ENCODE peak calls at places on chromosomes 12 and 14, in eight cellular contexts. J is cardiac fibroblast, X is IMR-90, T is heart right ventricle, N is omental fat pad, P is ovary, F is fibroblast of the aortic adventitia, S is nephron progenitor cell. V is an unnamed sample.

GRCh38 chr14:44369401-44370123 is 137.5 kb downstream of the FSCB start:
- DNase-seq in J (no peak), X (no peak), T (no peak), N (no peak), P (no peak), F (peak; percentile 9), S (no peak), V (no peak)

GRCh38 chr14:74190910-74191575 is 48.2 kb upstream of the VSX2 start:
- DNase-seq in J (no peak), X (peak; percentile 2), T (no peak), N (no peak), P (no peak), F (no peak), S (no peak), V (peak; percentile 4)

GRCh38 chr12:66587912-66588311 is 91.0 kb downstream of the GRIP1 start:
- DNase-seq in J (no peak), X (peak; percentile 7), T (no peak), N (no peak), P (no peak), F (no peak), S (no peak), V (peak; percentile 19)

GRCh38 chr14:61561657-61562276 is 133.5 kb upstream of the HIF1A start:
- DNase-seq in J (peak; percentile 99), X (peak; percentile 99), T (peak; percentile 82), N (peak; percentile 72), P (peak; percentile 60), F (peak; percentile 99), S (peak; percentile 61), V (peak; percentile 98)

GRCh38 chr14:105317546-105317945 is 3.0 kb downstream of the PACS2 start:
- DNase-seq in J (peak; percentile 53), X (peak; percentile 53), T (no peak), N (no peak), P (no peak), F (peak; percentile 57), S (no peak), V (peak; percentile 60)

GRCh38 chr12:83404521-83404920 is 717.8 kb downstream of the TMTC2 start:
- DNase-seq in J (no peak), X (no peak), T (no peak), N (no peak), P (no peak), F (no peak), S (no peak), V (no peak)

GRCh38 chr12:13379531-13379930 is 183.0 kb downstream of the EMP1 start:
- DNase-seq in J (no peak), X (no peak), T (no peak), N (no peak), P (no peak), F (no peak), S (no peak), V (no peak)

GRCh38 chr14:89598548-89599186 is 181.6 kb upstream of the FOXN3 start:
- DNase-seq in J (peak; percentile 21), X (peak; percentile 38), T (no peak), N (no peak), P (no peak), F (peak; percentile 15), S (no peak), V (peak; percentile 44)

GRCh38 chr12:120534703-120535655 is 823 bp downstream of the RNF10 start:
- DNase-seq in J (peak; percentile 70), X (peak; percentile 92), T (peak; percentile 26), N (no peak), P (peak; percentile 61), F (peak; percentile 80), S (peak; percentile 66), V (peak; percentile 94)

GRCh38 chr14:61388173-61388975 is 67.0 kb downstream of the PRKCH start:
- DNase-seq in J (peak; percentile 13), X (no peak), T (no peak), N (no peak), P (no peak), F (peak; percentile 50), S (no peak), V (peak; percentile 77)

GRCh38 chr12:128969480-128970055 is 116.3 kb downstream of the GLT1D1 start:
- DNase-seq in J (no peak), X (no peak), T (no peak), N (no peak), P (no peak), F (no peak), S (peak; percentile 72), V (no peak)

GRCh38 chr14:39974036-39974435 is 541.8 kb upstream of the FBXO33 start:
- DNase-seq in J (no peak), X (no peak), T (no peak), N (no peak), P (no peak), F (no peak), S (no peak), V (no peak)

GRCh38 chr12:20445693-20446092 is 77.4 kb downstream of the PDE3A start:
- DNase-seq in J (peak; percentile 30), X (peak; percentile 28), T (peak; percentile 55), N (no peak), P (no peak), F (no peak), S (no peak), V (no peak)

GRCh38 chr12:12836571-12836970 is 23.4 kb downstream of the DDX47 start:
- DNase-seq in J (no peak), X (no peak), T (no peak), N (no peak), P (no peak), F (no peak), S (no peak), V (no peak)

DNA sequence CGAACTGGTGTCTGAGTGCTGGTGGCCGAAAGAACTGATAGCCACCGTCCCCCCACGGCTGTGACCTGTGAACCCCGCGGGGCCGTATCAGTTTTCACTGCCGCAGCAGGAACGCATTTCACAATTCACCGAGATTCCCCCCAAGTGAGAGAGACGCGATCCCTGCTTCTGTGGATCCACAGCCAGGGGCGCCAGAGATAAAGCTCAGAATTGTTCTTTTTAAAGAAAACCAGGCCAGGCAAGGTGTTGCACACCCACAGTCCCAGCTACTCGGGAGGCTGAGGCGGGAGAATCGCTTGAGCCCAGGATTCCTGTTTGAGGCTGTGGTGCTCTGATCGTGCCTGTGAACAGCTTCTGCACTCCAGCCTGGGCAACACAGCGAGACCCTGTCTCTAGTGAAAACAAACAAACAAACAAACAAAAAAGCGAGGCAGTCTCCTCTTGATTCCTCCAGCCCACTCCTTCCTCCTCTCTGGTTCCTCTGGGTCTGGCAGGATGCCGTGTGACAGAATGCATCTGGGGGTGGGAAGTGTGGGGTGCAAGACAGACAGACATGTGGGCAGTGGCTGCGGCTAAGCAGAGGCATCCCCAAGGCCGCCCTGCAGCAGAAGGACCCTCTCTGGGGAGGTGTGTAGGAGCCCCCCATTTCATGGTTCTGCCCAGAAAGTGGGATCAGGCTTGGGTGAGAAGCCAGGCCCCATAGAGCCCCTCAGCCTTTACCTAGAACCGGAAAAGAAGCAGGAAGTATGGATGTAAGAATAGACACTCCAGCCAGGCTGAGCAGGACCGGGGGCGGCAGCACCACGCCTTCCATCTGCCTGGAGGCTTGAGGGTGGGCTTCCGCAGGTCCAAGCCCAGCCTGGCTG is 39.2 kb upstream of the PPP1R13B start:
- DNase-seq in J (peak; percentile 37), X (no peak), T (no peak), N (no peak), P (no peak), F (no peak), S (peak; percentile 63), V (peak; percentile 10)
- TF ChIP-seq CTCF in J (peak; percentile 46), X (peak; percentile 33), T (no peak), N (no peak), P (peak; percentile 21), F (no peak), S (peak; percentile 30), V (peak; percentile 37)

DNA sequence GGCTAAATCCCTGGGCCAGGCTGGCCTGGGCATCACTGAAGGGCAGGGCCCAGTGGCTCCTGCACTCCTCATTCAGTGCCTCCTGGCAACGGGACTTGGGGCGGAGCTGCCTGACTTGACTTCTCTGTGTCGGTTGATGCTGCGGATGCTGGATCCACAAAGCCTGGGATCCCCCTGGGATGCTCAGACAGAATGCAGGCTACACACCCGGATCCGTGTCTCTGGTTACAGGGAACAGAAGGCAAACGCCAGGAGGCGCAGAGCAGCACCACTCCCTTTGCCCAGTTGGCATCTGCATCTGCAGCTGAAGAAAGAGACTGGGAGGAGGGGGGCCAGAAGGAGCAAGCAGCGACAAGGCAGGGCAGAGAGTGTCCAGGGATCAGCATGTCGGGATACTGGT is 154.5 kb upstream of the FKBP4 start:
- DNase-seq in J (no peak), X (no peak), T (no peak), N (no peak), P (no peak), F (peak; percentile 78), S (no peak), V (peak; percentile 86)
- TF ChIP-seq CTCF in J (peak; percentile 1), X (peak; percentile 7), T (no peak), N (no peak), P (no peak), F (peak; percentile 39), S (no peak), V (peak; percentile 34)

DNA sequence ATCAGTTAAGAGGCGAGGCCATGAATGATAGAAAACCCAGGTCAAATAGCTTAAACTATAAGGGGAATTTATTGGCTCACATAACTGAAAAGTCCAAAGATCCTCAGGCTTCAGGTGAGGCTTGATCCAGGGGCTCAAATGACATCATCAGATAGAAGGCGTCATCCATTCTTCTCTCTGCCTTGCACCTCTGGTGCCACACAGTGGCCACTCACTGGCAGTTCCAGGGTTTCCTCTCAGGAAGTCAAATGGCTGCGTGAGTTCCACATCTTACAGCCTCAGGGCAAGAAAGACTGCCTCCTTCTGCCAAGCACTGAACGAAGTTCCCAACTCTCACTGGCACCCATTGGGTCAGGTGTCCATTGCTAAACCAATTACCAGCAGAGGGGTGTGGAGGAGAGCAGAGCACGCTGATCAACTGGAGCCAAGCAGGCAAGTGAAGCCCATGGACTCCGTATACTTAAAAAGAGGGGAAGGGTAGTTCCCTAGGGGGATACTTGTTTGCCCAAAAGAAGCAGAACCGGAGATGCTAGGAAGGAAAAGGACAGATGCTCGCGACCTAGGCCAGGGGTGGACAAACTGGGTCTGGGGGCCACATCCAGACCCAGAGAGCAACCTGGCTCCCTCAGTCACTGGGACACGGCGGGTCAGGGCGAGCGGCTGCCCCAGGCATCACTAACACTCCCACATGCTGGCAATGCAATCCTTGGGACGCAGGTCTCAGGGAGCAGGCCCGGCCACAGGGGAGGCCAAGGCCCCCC is 69.3 kb downstream of the SERPINA3 start:
- DNase-seq in J (peak; percentile 62), X (peak; percentile 42), T (no peak), N (no peak), P (no peak), F (peak; percentile 53), S (no peak), V (peak; percentile 65)
- TF ChIP-seq CTCF in J (peak; percentile 95), X (peak; percentile 65), T (peak; percentile 13), N (no peak), P (no peak), F (peak; percentile 71), S (peak; percentile 32), V (peak; percentile 88)

GRCh38 chr14:68783408-68784297 is 9.2 kb downstream of the ZFP36L1 start:
- DNase-seq in J (no peak), X (no peak), T (no peak), N (no peak), P (no peak), F (no peak), S (no peak), V (no peak)

GRCh38 chr14:68784298-68784910 is 8.5 kb downstream of the ZFP36L1 start:
- DNase-seq in J (peak; percentile 37), X (no peak), T (no peak), N (no peak), P (peak; percentile 41), F (peak; percentile 52), S (no peak), V (peak; percentile 78)

GRCh38 chr14:68781161-68782021 is 11.5 kb downstream of the ZFP36L1 start:
- DNase-seq in J (no peak), X (no peak), T (no peak), N (no peak), P (peak; percentile 47), F (no peak), S (no peak), V (no peak)

GRCh38 chr14:68780358-68781160 is 12.3 kb downstream of the ZFP36L1 start:
- DNase-seq in J (peak; percentile 88), X (peak; percentile 62), T (peak; percentile 74), N (no peak), P (peak; percentile 79), F (peak; percentile 79), S (no peak), V (peak; percentile 64)

GRCh38 chr14:68782091-68782981 is 10.5 kb downstream of the ZFP36L1 start:
- DNase-seq in J (no peak), X (no peak), T (no peak), N (no peak), P (peak; percentile 50), F (no peak), S (no peak), V (no peak)
- TF ChIP-seq CTCF in J (no peak), X (no peak), T (no peak), N (no peak), P (peak; percentile 10), F (no peak), S (no peak), V (no peak)